ENCODE peak calls at places on chromosomes 5 and 9, in nine cellular contexts. X is HL-60, J is A549, F is HCT116, H is GM23338, U is HepG2, M is GM12878, E is SK-N-SH, K is K562. D is an unnamed sample.

GRCh38 chr5:52808316-52808901 is 20.7 kb downstream of the ITGA1 start:
- DNase-seq in X (no peak), J (no peak), F (no peak), H (no peak), U (no peak), M (no peak), E (no peak), K (no peak), D (no peak)

GRCh38 chr9:127561491-127562270 is 50.4 kb upstream of the STXBP1 start:
- DNase-seq in X (peak), J (peak), F (peak), H (peak), U (no peak), M (no peak), E (no peak), K (peak), D (peak)

GRCh38 chr5:180790020-180790419 is 12.6 kb downstream of the MGAT1 start:
- DNase-seq in X (no peak), J (peak), F (no peak), H (peak), U (peak), M (no peak), E (no peak), K (no peak), D (no peak)

GRCh38 chr9:130201399-130201873 is 29.2 kb downstream of the NCS1 start:
- DNase-seq in X (no peak), J (no peak), F (no peak), H (no peak), U (no peak), M (no peak), E (peak), K (no peak), D (no peak)

GRCh38 chr9:122332083-122332482 is 38.7 kb upstream of the PTGS1 start:
- DNase-seq in X (no peak), J (no peak), F (no peak), H (peak), U (no peak), M (no peak), E (peak), K (peak), D (no peak)

GRCh38 chr5:155872801-155873200 is 454.2 kb upstream of the SGCD start:
- DNase-seq in X (no peak), J (no peak), F (no peak), H (no peak), U (no peak), M (no peak), E (no peak), K (no peak), D (no peak)

GRCh38 chr9:78354324-78354973 is 57.5 kb downstream of the PSAT1 start:
- DNase-seq in X (no peak), J (no peak), F (no peak), H (no peak), U (peak), M (no peak), E (peak), K (no peak), D (no peak)

GRCh38 chr5:95684361-95684760 is 1.6 kb upstream of the SPATA9 start:
- DNase-seq in X (no peak), J (no peak), F (no peak), H (no peak), U (no peak), M (no peak), E (no peak), K (no peak), D (no peak)

GRCh38 chr9:20558609-20559016 is 63.7 kb downstream of the MLLT3 start:
- DNase-seq in X (no peak), J (peak), F (no peak), H (peak), U (no peak), M (no peak), E (no peak), K (no peak), D (no peak)

GRCh38 chr9:3758816-3759576 is 233.2 kb upstream of the RFX3 start:
- DNase-seq in X (no peak), J (no peak), F (no peak), H (no peak), U (no peak), M (no peak), E (no peak), K (no peak), D (no peak)

GRCh38 chr5:168020522-168021294 is 270.7 kb upstream of the WWC1 start:
- DNase-seq in X (no peak), J (no peak), F (no peak), H (no peak), U (no peak), M (no peak), E (no peak), K (no peak), D (no peak)

GRCh38 chr5:65808261-65808741 is 86.3 kb downstream of the NLN start:
- DNase-seq in X (no peak), J (no peak), F (no peak), H (no peak), U (no peak), M (no peak), E (no peak), K (no peak), D (no peak)

GRCh38 chr5:67451640-67452279 is 255.2 kb upstream of the CD180 start:
- DNase-seq in X (no peak), J (no peak), F (no peak), H (no peak), U (no peak), M (no peak), E (no peak), K (no peak), D (no peak)

GRCh38 chr9:130962418-130963316 is 23.6 kb upstream of the FIBCD1 start:
- DNase-seq in X (no peak), J (peak), F (peak), H (no peak), U (no peak), M (no peak), E (peak), K (peak), D (peak)

GRCh38 chr9:962023-962422 is 14.4 kb upstream of the DMRT3 start:
- DNase-seq in X (no peak), J (no peak), F (no peak), H (no peak), U (no peak), M (no peak), E (no peak), K (no peak), D (peak)

GRCh38 chr5:114988096-114988495 is 181.6 kb downstream of the TRIM36 start:
- DNase-seq in X (no peak), J (no peak), F (no peak), H (no peak), U (no peak), M (no peak), E (no peak), K (no peak), D (no peak)

GRCh38 chr5:135387629-135387960 is 11.4 kb downstream of the MACROH2A1 start:
- DNase-seq in X (no peak), J (no peak), F (no peak), H (no peak), U (no peak), M (no peak), E (no peak), K (peak), D (no peak)

GRCh38 chr5:157607371-157608161 is 32.0 kb upstream of the ADAM19 start:
- DNase-seq in X (no peak), J (peak), F (peak), H (no peak), U (no peak), M (no peak), E (no peak), K (peak), D (no peak)

GRCh38 chr9:2018764-2019548 is 3.8 kb downstream of the SMARCA2 start:
- DNase-seq in X (no peak), J (no peak), F (no peak), H (peak), U (no peak), M (no peak), E (no peak), K (peak), D (no peak)

GRCh38 chr9:109272745-109273144 is 48.1 kb downstream of the EPB41L4B start:
- DNase-seq in X (no peak), J (no peak), F (no peak), H (no peak), U (no peak), M (no peak), E (no peak), K (no peak), D (no peak)

GRCh38 chr9:125485471-125485870 is 221.5 kb downstream of the MAPKAP1 start:
- DNase-seq in X (no peak), J (no peak), F (no peak), H (no peak), U (no peak), M (no peak), E (no peak), K (no peak), D (no peak)

GRCh38 chr5:68315679-68316271 is 100.2 kb downstream of the PIK3R1 start:
- DNase-seq in X (no peak), J (no peak), F (no peak), H (no peak), U (no peak), M (peak), E (no peak), K (no peak), D (no peak)

GRCh38 chr9:97556721-97557605 is 55.5 kb downstream of the TMOD1 start:
- DNase-seq in X (no peak), J (no peak), F (no peak), H (no peak), U (no peak), M (no peak), E (no peak), K (no peak), D (no peak)

GRCh38 chr5:68253612-68254341 is 38.2 kb downstream of the PIK3R1 start:
- DNase-seq in X (no peak), J (no peak), F (no peak), H (no peak), U (no peak), M (no peak), E (no peak), K (no peak), D (no peak)

GRCh38 chr5:6869677-6870076 is 156.4 kb downstream of the TENT4A start:
- DNase-seq in X (no peak), J (no peak), F (no peak), H (no peak), U (no peak), M (no peak), E (no peak), K (no peak), D (no peak)

GRCh38 chr5:119017999-119018398 is 29.7 kb upstream of the DTWD2 start:
- DNase-seq in X (no peak), J (no peak), F (no peak), H (no peak), U (no peak), M (no peak), E (no peak), K (no peak), D (no peak)

GRCh38 chr9:21688108-21689102 is 114.0 kb upstream of the MTAP start:
- DNase-seq in X (no peak), J (peak), F (no peak), H (no peak), U (no peak), M (no peak), E (no peak), K (no peak), D (peak)

GRCh38 chr9:4581861-4582565 is 80.1 kb upstream of the PLPP6 start:
- DNase-seq in X (no peak), J (no peak), F (no peak), H (no peak), U (no peak), M (no peak), E (no peak), K (no peak), D (no peak)

GRCh38 chr9:90044263-90044662 is 439.5 kb downstream of the GADD45G start:
- DNase-seq in X (no peak), J (peak), F (no peak), H (no peak), U (no peak), M (no peak), E (no peak), K (no peak), D (no peak)

GRCh38 chr9:130220351-130220750 is 45.2 kb upstream of the HMCN2 start:
- DNase-seq in X (no peak), J (no peak), F (no peak), H (peak), U (no peak), M (no peak), E (peak), K (no peak), D (no peak)

GRCh38 chr9:78763424-78763823 is 466.5 kb downstream of the PSAT1 start:
- DNase-seq in X (no peak), J (no peak), F (no peak), H (no peak), U (no peak), M (no peak), E (no peak), K (no peak), D (no peak)

DNA sequence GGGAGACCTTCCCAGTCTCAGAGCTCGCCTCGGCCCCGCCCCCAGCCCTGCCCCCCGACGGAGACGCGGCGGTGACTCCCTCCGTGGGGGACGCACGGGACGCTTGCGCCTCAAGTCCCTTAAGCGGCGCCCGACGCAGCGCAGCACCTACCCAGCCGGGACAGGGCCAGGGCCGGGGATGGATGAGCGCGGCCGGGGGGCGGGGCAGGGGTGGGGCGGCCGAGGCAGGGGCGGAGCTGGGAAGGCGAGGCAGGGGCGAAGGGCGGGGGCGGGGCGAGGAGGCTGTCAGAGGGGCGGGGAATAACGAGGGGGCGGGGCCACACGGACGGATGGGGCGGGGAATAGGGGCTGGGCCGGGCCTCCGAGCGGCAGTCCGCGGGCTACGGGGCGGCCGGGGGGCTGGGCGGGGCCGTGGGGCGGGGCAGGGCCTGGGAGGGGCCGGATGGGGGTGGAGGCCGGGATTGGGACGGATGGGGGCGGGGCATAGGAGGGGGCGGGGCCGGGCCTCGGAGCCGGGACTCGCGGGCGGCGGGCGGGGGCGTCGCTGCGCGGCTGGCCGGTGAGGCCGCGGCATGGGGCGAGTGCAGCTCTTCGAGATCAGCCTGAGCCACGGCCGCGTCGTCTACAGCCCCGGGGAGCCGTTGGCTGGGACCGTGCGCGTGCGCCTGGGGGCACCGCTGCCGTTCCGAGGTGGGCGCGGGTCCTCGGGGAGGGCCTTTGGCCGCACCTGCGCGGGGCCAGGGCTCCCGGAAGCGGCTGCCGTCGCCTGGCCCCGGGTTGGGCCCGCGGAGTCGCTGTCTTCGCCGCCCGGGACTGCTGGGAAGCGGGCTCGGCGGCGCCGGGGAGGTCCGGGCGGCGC is at the start of gene ARRDC1:
- DNase-seq in X (peak), J (peak), F (peak), H (peak), U (peak), M (peak), E (peak), K (peak), D (no peak)
- TF ChIP-seq REST in X (peak), J (no peak), F (no peak), H (no peak), U (no peak), M (no peak), E (peak), K (peak), D (no peak)

GRCh38 chr5:150516011-150516410 is 8.1 kb downstream of the NDST1 start:
- DNase-seq in X (no peak), J (peak), F (no peak), H (no peak), U (peak), M (no peak), E (peak), K (peak), D (no peak)
- TF ChIP-seq REST in X (no peak), J (no peak), F (no peak), H (no peak), U (no peak), M (no peak), E (no peak), K (no peak), D (no peak)

GRCh38 chr9:133701981-133702797 is 36.0 kb downstream of the SARDH start:
- DNase-seq in X (no peak), J (no peak), F (no peak), H (no peak), U (no peak), M (no peak), E (no peak), K (no peak), D (no peak)
- TF ChIP-seq REST in X (no peak), J (no peak), F (no peak), H (no peak), U (no peak), M (no peak), E (no peak), K (no peak), D (no peak)

GRCh38 chr5:109560554-109560953 is 129.2 kb upstream of the MAN2A1 start:
- DNase-seq in X (no peak), J (no peak), F (no peak), H (no peak), U (no peak), M (no peak), E (no peak), K (no peak), D (no peak)

GRCh38 chr5:109561447-109561846 is 128.3 kb upstream of the MAN2A1 start:
- DNase-seq in X (no peak), J (no peak), F (no peak), H (no peak), U (no peak), M (no peak), E (no peak), K (no peak), D (no peak)

GRCh38 chr5:109558952-109559351 is 130.8 kb upstream of the MAN2A1 start:
- DNase-seq in X (no peak), J (no peak), F (no peak), H (no peak), U (no peak), M (no peak), E (no peak), K (no peak), D (no peak)

GRCh38 chr5:109553826-109554225 is 135.9 kb upstream of the MAN2A1 start:
- DNase-seq in X (no peak), J (no peak), F (no peak), H (no peak), U (no peak), M (no peak), E (no peak), K (no peak), D (no peak)

GRCh38 chr5:109558364-109558763 is 131.4 kb upstream of the MAN2A1 start:
- DNase-seq in X (no peak), J (no peak), F (no peak), H (no peak), U (no peak), M (no peak), E (no peak), K (no peak), D (no peak)
- TF ChIP-seq REST in X (no peak), J (no peak), F (no peak), H (no peak), U (no peak), M (no peak), E (no peak), K (no peak), D (no peak)

DNA sequence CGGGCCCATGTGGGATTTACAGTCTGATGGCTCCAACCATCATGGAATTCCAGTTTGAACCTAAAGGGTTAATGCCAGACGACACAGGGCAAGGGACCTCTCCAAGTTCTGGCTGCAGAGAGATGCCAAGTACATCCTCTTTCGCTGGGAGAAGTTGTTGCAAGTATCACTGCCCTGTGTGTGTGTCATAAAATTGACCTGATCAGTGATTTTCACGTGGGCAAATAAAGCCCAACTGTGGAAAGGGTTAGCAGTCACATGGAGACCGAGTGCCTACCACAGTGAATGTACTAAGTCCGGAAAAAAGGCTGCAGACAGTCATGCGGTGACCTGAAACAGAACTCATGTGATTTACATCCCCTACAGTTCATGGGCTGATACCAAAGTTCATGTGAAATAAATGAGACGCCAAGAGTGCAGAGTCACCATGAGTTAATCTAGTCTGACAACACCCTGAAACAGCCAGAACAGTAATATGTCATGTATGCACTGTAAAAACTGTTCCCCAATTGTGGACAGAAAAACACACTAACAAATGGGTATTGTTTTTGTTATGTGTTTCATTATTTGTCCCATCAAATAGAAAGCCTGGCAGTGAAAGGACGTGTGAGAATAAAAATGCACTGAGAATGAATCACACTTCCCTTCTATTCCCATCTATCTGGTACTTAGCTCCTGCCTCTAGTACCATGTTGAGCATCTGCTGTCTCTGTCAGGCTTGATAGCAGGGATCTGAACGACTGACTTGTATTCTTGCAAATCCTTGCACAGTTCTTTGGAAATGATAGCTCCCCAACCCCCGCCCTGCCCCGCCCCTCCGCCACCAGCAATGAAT is 115.7 kb downstream of the SUSD1 start:
- DNase-seq in X (no peak), J (peak), F (no peak), H (no peak), U (peak), M (no peak), E (no peak), K (peak), D (no peak)
- TF ChIP-seq REST in X (no peak), J (no peak), F (no peak), H (no peak), U (no peak), M (no peak), E (no peak), K (no peak), D (no peak)

DNA sequence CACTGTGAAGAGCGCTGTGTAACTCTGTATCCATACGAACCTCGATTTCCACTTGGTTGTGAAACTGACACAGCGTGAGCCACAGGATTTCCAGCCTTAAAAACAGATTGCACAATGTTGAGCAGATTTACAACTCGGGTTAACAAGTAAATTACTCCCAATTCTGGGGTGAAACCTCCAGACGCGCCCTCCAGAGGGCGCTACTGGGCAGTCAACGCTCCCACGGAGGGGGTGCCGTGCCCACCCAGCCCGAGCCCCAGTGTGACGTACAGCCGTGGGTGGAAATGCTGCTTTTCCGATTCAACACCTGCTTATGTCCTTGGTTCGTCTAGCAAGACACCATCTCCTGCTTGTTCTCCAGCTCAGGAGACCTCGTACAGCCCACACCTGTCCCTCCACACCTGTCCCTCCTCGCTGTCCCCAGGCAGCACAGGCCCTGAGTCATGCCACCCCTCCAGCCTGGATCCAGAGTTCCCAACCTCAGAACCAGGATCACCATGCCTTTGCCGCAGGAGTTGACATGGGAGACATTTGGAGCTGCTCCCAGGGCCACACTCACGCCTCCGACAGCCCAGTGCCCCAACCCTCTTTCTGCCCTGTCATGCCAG is 34.4 kb upstream of the SLC6A3 start:
- DNase-seq in X (peak), J (peak), F (no peak), H (peak), U (peak), M (no peak), E (peak), K (peak), D (no peak)
- TF ChIP-seq REST in X (no peak), J (no peak), F (no peak), H (no peak), U (no peak), M (no peak), E (no peak), K (no peak), D (no peak)

D was measured in Panc1.